ENCODE peak calls at places on chromosome 6, in six cellular contexts. A, G, E, I, X and W are unnamed samples.

GRCh38 chr6:113695506-113695905 is 161.6 kb upstream of the MARCKS start:
- DNase-seq in A (peak), G (no peak), E (peak), I (no peak), X (peak), W (no peak)

GRCh38 chr6:20467437-20467836 is 65.8 kb downstream of the E2F3 start:
- DNase-seq in A (no peak), G (no peak), E (no peak), I (no peak), X (no peak), W (no peak)

GRCh38 chr6:1424306-1424927 is 35.0 kb downstream of the FOXF2 start:
- DNase-seq in A (no peak), G (no peak), E (peak), I (peak), X (peak), W (no peak)

GRCh38 chr6:161257778-161258457 is 15.9 kb downstream of the AGPAT4 start:
- DNase-seq in A (peak), G (no peak), E (peak), I (peak), X (no peak), W (no peak)

GRCh38 chr6:25223421-25224052 is 55.6 kb upstream of the CARMIL1 start:
- DNase-seq in A (no peak), G (no peak), E (peak), I (peak), X (peak), W (no peak)

GRCh38 chr6:2891768-2892170 is 11.3 kb downstream of the SERPINB9 start:
- DNase-seq in A (no peak), G (peak), E (no peak), I (no peak), X (no peak), W (no peak)

GRCh38 chr6:157124855-157125254 is 198.5 kb downstream of the TMEM242 start:
- DNase-seq in A (no peak), G (no peak), E (no peak), I (no peak), X (no peak), W (no peak)

GRCh38 chr6:89270951-89271721 is 44.0 kb downstream of the GABRR2 start:
- DNase-seq in A (no peak), G (no peak), E (no peak), I (no peak), X (peak), W (peak)

GRCh38 chr6:137271245-137272183 is 52.3 kb upstream of the IFNGR1 start:
- DNase-seq in A (no peak), G (no peak), E (peak), I (peak), X (peak), W (no peak)

GRCh38 chr6:35053701-35054100 is 87.4 kb downstream of the TCP11 start:
- DNase-seq in A (no peak), G (no peak), E (no peak), I (no peak), X (no peak), W (no peak)

GRCh38 chr6:16804007-16804303 is 42.7 kb upstream of the ATXN1 start:
- DNase-seq in A (no peak), G (no peak), E (no peak), I (no peak), X (no peak), W (no peak)

GRCh38 chr6:164109770-164110140 is 695.2 kb downstream of the QKI start:
- DNase-seq in A (no peak), G (no peak), E (peak), I (peak), X (peak), W (no peak)

GRCh38 chr6:76230711-76231110 is 158.2 kb upstream of the IMPG1 start:
- DNase-seq in A (no peak), G (no peak), E (no peak), I (no peak), X (peak), W (no peak)

GRCh38 chr6:157669747-157670216 is 153.3 kb upstream of the SNX9 start:
- DNase-seq in A (peak), G (peak), E (peak), I (peak), X (peak), W (no peak)

GRCh38 chr6:57209030-57209429 is 13.1 kb downstream of the RAB23 start:
- DNase-seq in A (no peak), G (no peak), E (no peak), I (no peak), X (no peak), W (no peak)

GRCh38 chr6:43286995-43287716 is 10.9 kb upstream of the SLC22A7 start:
- DNase-seq in A (no peak), G (no peak), E (no peak), I (no peak), X (peak), W (no peak)

GRCh38 chr6:15744824-15745402 is 82.1 kb upstream of the DTNBP1 start:
- DNase-seq in A (no peak), G (peak), E (no peak), I (no peak), X (peak), W (no peak)

GRCh38 chr6:118709859-118710350 is 58.5 kb upstream of the CEP85L start:
- DNase-seq in A (peak), G (no peak), E (peak), I (no peak), X (peak), W (no peak)

GRCh38 chr6:36851149-36851614 is 11.9 kb upstream of the CPNE5 start:
- DNase-seq in A (peak), G (no peak), E (peak), I (peak), X (peak), W (no peak)

GRCh38 chr6:5786321-5787053 is 220.2 kb downstream of the NRN1 start:
- DNase-seq in A (no peak), G (no peak), E (no peak), I (no peak), X (no peak), W (peak)
- TF ChIP-seq CTCF in A (no peak), G (no peak), E (no peak), I (no peak), X (no peak), W (no peak)

GRCh38 chr6:134577998-134578397 is 260.1 kb upstream of the SGK1 start:
- DNase-seq in A (no peak), G (no peak), E (peak), I (peak), X (no peak), W (no peak)
- TF ChIP-seq CTCF in A (peak), G (no peak), E (peak), I (no peak), X (no peak), W (no peak)

GRCh38 chr6:128379577-128379976 is 140.8 kb downstream of the PTPRK start:
- DNase-seq in A (no peak), G (no peak), E (peak), I (no peak), X (no peak), W (no peak)
- TF ChIP-seq CTCF in A (no peak), G (no peak), E (no peak), I (no peak), X (no peak), W (no peak)

DNA sequence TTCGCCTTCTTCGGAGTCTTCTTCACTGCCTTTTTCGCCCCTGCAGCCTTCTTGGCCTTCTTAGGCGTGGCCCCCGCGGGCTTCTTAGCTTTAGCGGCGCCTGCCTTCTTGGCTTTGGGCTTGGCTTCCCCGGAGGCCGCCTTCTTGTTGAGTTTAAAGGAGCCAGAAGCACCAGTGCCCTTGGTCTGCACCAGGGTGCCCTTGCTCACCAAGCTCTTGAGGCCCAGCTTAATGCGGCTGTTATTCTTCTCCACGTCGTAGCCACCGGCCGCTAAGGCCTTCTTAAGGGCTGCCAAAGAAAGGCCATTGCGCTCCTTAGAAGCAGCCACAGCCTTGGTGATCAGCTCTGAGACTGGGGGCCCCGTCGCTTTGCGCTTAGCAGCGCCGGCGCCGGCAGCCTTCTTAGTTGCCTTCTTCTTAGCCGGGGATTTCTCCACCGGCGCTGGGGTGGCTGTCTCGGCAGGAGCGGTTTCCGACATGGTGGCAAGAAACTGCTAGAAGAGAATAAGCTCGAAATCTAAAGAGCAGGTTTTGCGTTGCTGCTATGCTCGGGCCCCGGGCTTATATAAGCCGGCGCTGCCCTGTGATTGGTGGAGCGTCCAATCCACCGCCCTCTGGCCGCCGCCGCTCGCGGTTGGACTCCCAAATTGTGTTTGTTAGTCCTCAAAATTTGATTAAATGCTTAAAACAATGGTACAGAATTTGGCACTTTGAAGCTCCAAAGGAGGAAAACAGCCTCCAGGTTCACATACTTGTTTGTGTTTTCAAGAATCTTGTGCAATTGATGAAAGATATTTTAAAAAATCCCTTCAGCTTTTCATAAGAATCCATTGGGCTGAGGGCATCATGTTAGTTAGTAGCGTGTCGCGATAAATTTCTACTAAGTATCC is 44.9 kb downstream of the OR2B2 start:
- DNase-seq in A (no peak), G (no peak), E (peak), I (peak), X (peak), W (peak)
- TF ChIP-seq CTCF in A (no peak), G (no peak), E (no peak), I (no peak), X (no peak), W (no peak)

DNA sequence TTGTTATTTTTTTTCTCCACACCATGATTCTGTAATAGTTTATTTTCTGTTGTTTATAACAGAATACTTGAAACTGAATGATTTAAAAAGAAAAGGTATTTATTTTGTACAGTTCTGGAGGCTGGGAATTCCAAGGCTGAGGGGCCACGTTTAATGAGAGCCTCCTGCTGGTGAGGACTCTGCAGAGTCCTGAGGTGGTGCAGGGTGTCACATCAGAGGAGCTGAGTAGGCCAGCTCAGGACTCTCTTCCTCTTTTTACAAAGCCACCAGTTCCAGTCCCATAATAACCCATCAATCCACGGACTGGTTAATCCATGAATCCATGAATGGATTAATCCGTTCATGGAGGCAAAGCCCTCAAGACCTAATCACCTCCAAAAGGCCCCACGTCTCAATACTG is 71.6 kb downstream of the TFAP2A start:
- DNase-seq in A (no peak), G (no peak), E (no peak), I (no peak), X (peak), W (no peak)
- TF ChIP-seq CTCF in A (peak), G (no peak), E (no peak), I (no peak), X (peak), W (no peak)

GRCh38 chr6:26538936-26539615 is 910 bp downstream of the HMGN4 start:
- DNase-seq in A (no peak), G (no peak), E (no peak), I (no peak), X (no peak), W (no peak)
- TF ChIP-seq CTCF in A (no peak), G (no peak), E (no peak), I (no peak), X (no peak), W (no peak)

DNA sequence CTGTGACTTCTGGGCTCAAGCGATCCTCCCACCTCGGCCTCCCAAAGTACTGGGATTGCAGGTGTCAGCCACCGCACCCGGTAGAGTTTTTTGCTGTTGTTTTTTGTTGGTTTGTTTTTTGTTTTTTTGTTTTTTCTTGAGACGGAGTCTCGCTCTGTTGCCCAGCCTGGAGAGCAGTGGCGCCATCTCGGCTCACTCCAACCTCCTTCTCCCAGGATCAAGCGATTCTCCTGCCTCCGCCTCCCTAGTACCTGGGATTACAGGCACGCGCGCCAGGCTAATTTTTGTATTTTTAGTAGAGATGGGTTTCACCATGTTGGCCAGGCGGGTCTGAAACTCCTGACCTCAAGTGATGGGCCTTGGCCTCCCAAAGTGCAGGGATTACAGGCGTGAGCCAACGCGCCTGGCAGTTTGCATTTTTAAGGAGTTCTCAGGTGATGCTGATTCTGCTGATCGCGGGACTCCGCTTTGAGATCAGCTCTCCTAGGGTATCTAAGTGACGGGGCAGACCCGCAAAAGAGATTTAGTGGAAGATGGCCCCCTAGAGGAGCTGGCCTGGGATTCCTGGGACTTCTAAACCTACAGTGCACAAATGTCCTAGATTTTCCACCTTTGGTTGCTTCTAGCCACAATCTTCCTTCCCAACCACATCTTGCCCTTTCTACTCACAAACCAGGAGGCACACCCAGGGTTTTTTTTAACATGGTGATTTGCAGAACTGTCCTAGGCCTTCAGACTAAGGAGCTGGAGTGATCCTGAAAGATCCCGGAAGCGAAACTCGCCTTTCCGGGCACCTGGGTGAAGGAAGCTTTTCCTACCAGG is 45.2 kb downstream of the DPPA5 start:
- DNase-seq in A (no peak), G (no peak), E (peak), I (peak), X (no peak), W (no peak)
- TF ChIP-seq CTCF in A (peak), G (no peak), E (peak), I (no peak), X (no peak), W (peak)

DNA sequence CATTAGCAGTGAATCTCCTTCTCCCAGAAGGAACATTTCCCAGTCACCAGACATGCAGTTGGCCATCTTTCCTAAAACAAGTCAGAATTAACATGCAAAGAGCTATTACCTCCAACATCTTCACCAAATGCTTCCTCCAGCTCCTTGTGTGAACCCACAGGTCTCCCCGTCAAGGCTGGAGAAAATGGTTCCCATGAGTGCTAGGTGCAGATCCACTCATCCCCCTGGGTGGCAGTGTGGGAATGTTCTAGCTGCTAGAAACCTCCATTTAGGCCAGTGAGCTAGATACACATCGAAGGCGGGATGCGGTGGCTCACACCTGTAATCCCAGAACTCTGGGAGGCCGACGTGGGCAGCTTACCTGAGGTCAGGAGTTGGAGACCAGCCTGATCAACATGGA is 603.9 kb upstream of the SLC35B3 start:
- DNase-seq in A (no peak), G (no peak), E (no peak), I (no peak), X (no peak), W (no peak)
- TF ChIP-seq CTCF in A (peak), G (no peak), E (no peak), I (no peak), X (no peak), W (no peak)

GRCh38 chr6:129446272-129446851 is 263.6 kb downstream of the ARHGAP18 start:
- DNase-seq in A (no peak), G (no peak), E (no peak), I (no peak), X (no peak), W (no peak)

GRCh38 chr6:129444683-129445082 is 265.3 kb downstream of the ARHGAP18 start:
- DNase-seq in A (no peak), G (no peak), E (no peak), I (no peak), X (no peak), W (no peak)

DNA sequence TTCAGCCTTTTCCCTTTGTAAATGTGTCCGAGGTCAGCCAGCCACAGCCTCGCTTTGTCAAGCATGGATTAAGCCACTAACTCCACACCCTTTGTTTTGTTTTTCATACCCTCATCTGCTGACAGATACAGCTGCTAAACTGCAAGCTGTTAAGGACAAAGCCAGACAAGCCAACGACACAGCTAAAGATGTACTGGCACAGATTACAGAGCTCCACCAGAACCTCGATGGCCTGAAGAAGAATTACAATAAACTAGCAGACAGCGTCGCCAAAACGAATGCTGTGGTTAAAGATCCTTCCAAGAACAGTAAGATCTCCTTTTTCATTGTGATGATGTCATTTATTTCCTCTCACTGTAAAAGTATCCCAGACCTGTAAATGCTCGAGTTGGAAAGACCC is 269.3 kb downstream of the ARHGAP18 start:
- DNase-seq in A (peak), G (no peak), E (peak), I (peak), X (peak), W (no peak)
- TF ChIP-seq CTCF in A (no peak), G (no peak), E (no peak), I (no peak), X (no peak), W (no peak)